ENCODE peak calls at places on chromosomes 16 and 17, in eight cellular contexts. One of them, this sample, is unnamed.
A peak's percentile ranks its signal among the peaks of the same experiment; 100 is the strongest.

GRCh38 chr17:9576521-9577401 is at the start of gene CFAP52:
- DNase-seq in B cell: peak; percentile 85
- DNase-seq in ELR: peak; percentile 86
- DNase-seq in C1 segment of cervical spinal cord: peak; percentile 29
- DNase-seq in ovary: peak; percentile 79
- DNase-seq in activated T-helper 1 cell treated with anti-CD3 and anti-CD28 coated beads, Interleukin-12 subunit alpha, Interleukin-12 subunit beta, Interleukin-2, Interleukin-4 antibody, amounts not matched to agents 30 ng/mL and 10 ng/mL and 1 ng/mL, durations not matched to agents 14 hours and 24 hours and 36 hours: peak; percentile 69
- DNase-seq in activated CD8-positive, alpha-beta memory T cell treated with anti-CD3 and anti-CD28 coated beads, Interleukin-2, amount 10 ng/mL, durations not matched to agents 7 days and 5 days: peak; percentile 83
- DNase-seq in Caco-2: peak; percentile 66
- DNase-seq in this sample: peak; percentile 65

GRCh38 chr16:27400751-27401620 is 988 bp upstream of the IL21R start:
- DNase-seq in B cell: peak; percentile 35
- DNase-seq in ELR: peak; percentile 19
- DNase-seq in C1 segment of cervical spinal cord: no peak
- DNase-seq in ovary: no peak
- DNase-seq in activated T-helper 1 cell treated with anti-CD3 and anti-CD28 coated beads, Interleukin-12 subunit alpha, Interleukin-12 subunit beta, Interleukin-2, Interleukin-4 antibody, amounts not matched to agents 30 ng/mL and 10 ng/mL and 1 ng/mL, durations not matched to agents 14 hours and 24 hours and 36 hours: no peak
- DNase-seq in activated CD8-positive, alpha-beta memory T cell treated with anti-CD3 and anti-CD28 coated beads, Interleukin-2, amount 10 ng/mL, durations not matched to agents 7 days and 5 days: peak; percentile 40
- DNase-seq in Caco-2: no peak
- DNase-seq in this sample: peak; percentile 67

GRCh38 chr17:59572301-59572924 is 7.0 kb downstream of the DHX40 start:
- DNase-seq in B cell: no peak
- DNase-seq in ELR: peak; percentile 26
- DNase-seq in C1 segment of cervical spinal cord: no peak
- DNase-seq in ovary: no peak
- DNase-seq in activated T-helper 1 cell treated with anti-CD3 and anti-CD28 coated beads, Interleukin-12 subunit alpha, Interleukin-12 subunit beta, Interleukin-2, Interleukin-4 antibody, amounts not matched to agents 30 ng/mL and 10 ng/mL and 1 ng/mL, durations not matched to agents 14 hours and 24 hours and 36 hours: no peak
- DNase-seq in activated CD8-positive, alpha-beta memory T cell treated with anti-CD3 and anti-CD28 coated beads, Interleukin-2, amount 10 ng/mL, durations not matched to agents 7 days and 5 days: no peak
- DNase-seq in Caco-2: no peak
- DNase-seq in this sample: peak; percentile 5

GRCh38 chr16:10947211-10947787 is 2.9 kb downstream of the CLEC16A start:
- DNase-seq in B cell: no peak
- DNase-seq in ELR: no peak
- DNase-seq in C1 segment of cervical spinal cord: no peak
- DNase-seq in ovary: no peak
- DNase-seq in activated T-helper 1 cell treated with anti-CD3 and anti-CD28 coated beads, Interleukin-12 subunit alpha, Interleukin-12 subunit beta, Interleukin-2, Interleukin-4 antibody, amounts not matched to agents 30 ng/mL and 10 ng/mL and 1 ng/mL, durations not matched to agents 14 hours and 24 hours and 36 hours: no peak
- DNase-seq in activated CD8-positive, alpha-beta memory T cell treated with anti-CD3 and anti-CD28 coated beads, Interleukin-2, amount 10 ng/mL, durations not matched to agents 7 days and 5 days: no peak
- DNase-seq in Caco-2: no peak
- DNase-seq in this sample: no peak

GRCh38 chr16:86222965-86223551 is 287.3 kb upstream of the FOXF1 start:
- DNase-seq in B cell: no peak
- DNase-seq in ELR: peak; percentile 88
- DNase-seq in C1 segment of cervical spinal cord: no peak
- DNase-seq in ovary: no peak
- DNase-seq in activated T-helper 1 cell treated with anti-CD3 and anti-CD28 coated beads, Interleukin-12 subunit alpha, Interleukin-12 subunit beta, Interleukin-2, Interleukin-4 antibody, amounts not matched to agents 30 ng/mL and 10 ng/mL and 1 ng/mL, durations not matched to agents 14 hours and 24 hours and 36 hours: no peak
- DNase-seq in activated CD8-positive, alpha-beta memory T cell treated with anti-CD3 and anti-CD28 coated beads, Interleukin-2, amount 10 ng/mL, durations not matched to agents 7 days and 5 days: no peak
- DNase-seq in Caco-2: no peak
- DNase-seq in this sample: peak; percentile 57

GRCh38 chr16:15599303-15600070 is 43.5 kb downstream of the MARF1 start:
- DNase-seq in B cell: no peak
- DNase-seq in ELR: peak; percentile 47
- DNase-seq in C1 segment of cervical spinal cord: no peak
- DNase-seq in ovary: no peak
- DNase-seq in activated T-helper 1 cell treated with anti-CD3 and anti-CD28 coated beads, Interleukin-12 subunit alpha, Interleukin-12 subunit beta, Interleukin-2, Interleukin-4 antibody, amounts not matched to agents 30 ng/mL and 10 ng/mL and 1 ng/mL, durations not matched to agents 14 hours and 24 hours and 36 hours: no peak
- DNase-seq in activated CD8-positive, alpha-beta memory T cell treated with anti-CD3 and anti-CD28 coated beads, Interleukin-2, amount 10 ng/mL, durations not matched to agents 7 days and 5 days: no peak
- DNase-seq in Caco-2: no peak
- DNase-seq in this sample: no peak

GRCh38 chr16:10145636-10146035 is 36.6 kb downstream of the GRIN2A start:
- DNase-seq in B cell: no peak
- DNase-seq in ELR: no peak
- DNase-seq in C1 segment of cervical spinal cord: no peak
- DNase-seq in ovary: no peak
- DNase-seq in activated T-helper 1 cell treated with anti-CD3 and anti-CD28 coated beads, Interleukin-12 subunit alpha, Interleukin-12 subunit beta, Interleukin-2, Interleukin-4 antibody, amounts not matched to agents 30 ng/mL and 10 ng/mL and 1 ng/mL, durations not matched to agents 14 hours and 24 hours and 36 hours: no peak
- DNase-seq in activated CD8-positive, alpha-beta memory T cell treated with anti-CD3 and anti-CD28 coated beads, Interleukin-2, amount 10 ng/mL, durations not matched to agents 7 days and 5 days: no peak
- DNase-seq in Caco-2: no peak
- DNase-seq in this sample: no peak

GRCh38 chr17:4287710-4288109 is 23.9 kb upstream of the ANKFY1 start:
- DNase-seq in B cell: no peak
- DNase-seq in ELR: no peak
- DNase-seq in C1 segment of cervical spinal cord: no peak
- DNase-seq in ovary: no peak
- DNase-seq in activated T-helper 1 cell treated with anti-CD3 and anti-CD28 coated beads, Interleukin-12 subunit alpha, Interleukin-12 subunit beta, Interleukin-2, Interleukin-4 antibody, amounts not matched to agents 30 ng/mL and 10 ng/mL and 1 ng/mL, durations not matched to agents 14 hours and 24 hours and 36 hours: no peak
- DNase-seq in activated CD8-positive, alpha-beta memory T cell treated with anti-CD3 and anti-CD28 coated beads, Interleukin-2, amount 10 ng/mL, durations not matched to agents 7 days and 5 days: no peak
- DNase-seq in Caco-2: no peak
- DNase-seq in this sample: no peak

GRCh38 chr16:2827831-2828520 is 2.1 kb upstream of the ZG16B start:
- DNase-seq in B cell: no peak
- DNase-seq in ELR: no peak
- DNase-seq in C1 segment of cervical spinal cord: no peak
- DNase-seq in ovary: no peak
- DNase-seq in activated T-helper 1 cell treated with anti-CD3 and anti-CD28 coated beads, Interleukin-12 subunit alpha, Interleukin-12 subunit beta, Interleukin-2, Interleukin-4 antibody, amounts not matched to agents 30 ng/mL and 10 ng/mL and 1 ng/mL, durations not matched to agents 14 hours and 24 hours and 36 hours: no peak
- DNase-seq in activated CD8-positive, alpha-beta memory T cell treated with anti-CD3 and anti-CD28 coated beads, Interleukin-2, amount 10 ng/mL, durations not matched to agents 7 days and 5 days: no peak
- DNase-seq in Caco-2: no peak
- DNase-seq in this sample: no peak

GRCh38 chr16:80664226-80664625 is 123.4 kb downstream of the DYNLRB2 start:
- DNase-seq in B cell: no peak
- DNase-seq in ELR: no peak
- DNase-seq in C1 segment of cervical spinal cord: no peak
- DNase-seq in ovary: no peak
- DNase-seq in activated T-helper 1 cell treated with anti-CD3 and anti-CD28 coated beads, Interleukin-12 subunit alpha, Interleukin-12 subunit beta, Interleukin-2, Interleukin-4 antibody, amounts not matched to agents 30 ng/mL and 10 ng/mL and 1 ng/mL, durations not matched to agents 14 hours and 24 hours and 36 hours: no peak
- DNase-seq in activated CD8-positive, alpha-beta memory T cell treated with anti-CD3 and anti-CD28 coated beads, Interleukin-2, amount 10 ng/mL, durations not matched to agents 7 days and 5 days: peak; percentile 8
- DNase-seq in Caco-2: no peak
- DNase-seq in this sample: no peak

GRCh38 chr16:10206215-10206614 is 24.0 kb upstream of the GRIN2A start:
- DNase-seq in B cell: no peak
- DNase-seq in ELR: no peak
- DNase-seq in C1 segment of cervical spinal cord: no peak
- DNase-seq in ovary: no peak
- DNase-seq in activated T-helper 1 cell treated with anti-CD3 and anti-CD28 coated beads, Interleukin-12 subunit alpha, Interleukin-12 subunit beta, Interleukin-2, Interleukin-4 antibody, amounts not matched to agents 30 ng/mL and 10 ng/mL and 1 ng/mL, durations not matched to agents 14 hours and 24 hours and 36 hours: no peak
- DNase-seq in activated CD8-positive, alpha-beta memory T cell treated with anti-CD3 and anti-CD28 coated beads, Interleukin-2, amount 10 ng/mL, durations not matched to agents 7 days and 5 days: no peak
- DNase-seq in Caco-2: no peak
- DNase-seq in this sample: no peak

GRCh38 chr17:5249615-5250014 is 15.0 kb upstream of the SCIMP start:
- DNase-seq in B cell: peak; percentile 83
- DNase-seq in ELR: peak; percentile 79
- DNase-seq in C1 segment of cervical spinal cord: peak; percentile 13
- DNase-seq in ovary: peak; percentile 26
- DNase-seq in activated T-helper 1 cell treated with anti-CD3 and anti-CD28 coated beads, Interleukin-12 subunit alpha, Interleukin-12 subunit beta, Interleukin-2, Interleukin-4 antibody, amounts not matched to agents 30 ng/mL and 10 ng/mL and 1 ng/mL, durations not matched to agents 14 hours and 24 hours and 36 hours: peak; percentile 43
- DNase-seq in activated CD8-positive, alpha-beta memory T cell treated with anti-CD3 and anti-CD28 coated beads, Interleukin-2, amount 10 ng/mL, durations not matched to agents 7 days and 5 days: peak; percentile 78
- DNase-seq in Caco-2: peak; percentile 50
- DNase-seq in this sample: peak; percentile 80

GRCh38 chr16:64417711-64418227 is 704.1 kb downstream of the CDH11 start:
- DNase-seq in B cell: no peak
- DNase-seq in ELR: peak; percentile 12
- DNase-seq in C1 segment of cervical spinal cord: no peak
- DNase-seq in ovary: no peak
- DNase-seq in activated T-helper 1 cell treated with anti-CD3 and anti-CD28 coated beads, Interleukin-12 subunit alpha, Interleukin-12 subunit beta, Interleukin-2, Interleukin-4 antibody, amounts not matched to agents 30 ng/mL and 10 ng/mL and 1 ng/mL, durations not matched to agents 14 hours and 24 hours and 36 hours: no peak
- DNase-seq in activated CD8-positive, alpha-beta memory T cell treated with anti-CD3 and anti-CD28 coated beads, Interleukin-2, amount 10 ng/mL, durations not matched to agents 7 days and 5 days: no peak
- DNase-seq in Caco-2: no peak
- DNase-seq in this sample: no peak

GRCh38 chr17:62666061-62666800 is 38.8 kb downstream of the MRC2 start:
- DNase-seq in B cell: no peak
- DNase-seq in ELR: no peak
- DNase-seq in C1 segment of cervical spinal cord: no peak
- DNase-seq in ovary: no peak
- DNase-seq in activated T-helper 1 cell treated with anti-CD3 and anti-CD28 coated beads, Interleukin-12 subunit alpha, Interleukin-12 subunit beta, Interleukin-2, Interleukin-4 antibody, amounts not matched to agents 30 ng/mL and 10 ng/mL and 1 ng/mL, durations not matched to agents 14 hours and 24 hours and 36 hours: no peak
- DNase-seq in activated CD8-positive, alpha-beta memory T cell treated with anti-CD3 and anti-CD28 coated beads, Interleukin-2, amount 10 ng/mL, durations not matched to agents 7 days and 5 days: no peak
- DNase-seq in Caco-2: no peak
- DNase-seq in this sample: no peak

GRCh38 chr16:73601911-73602310 is 554.0 kb upstream of the ZFHX3 start:
- DNase-seq in B cell: no peak
- DNase-seq in ELR: no peak
- DNase-seq in C1 segment of cervical spinal cord: no peak
- DNase-seq in ovary: no peak
- DNase-seq in activated T-helper 1 cell treated with anti-CD3 and anti-CD28 coated beads, Interleukin-12 subunit alpha, Interleukin-12 subunit beta, Interleukin-2, Interleukin-4 antibody, amounts not matched to agents 30 ng/mL and 10 ng/mL and 1 ng/mL, durations not matched to agents 14 hours and 24 hours and 36 hours: no peak
- DNase-seq in activated CD8-positive, alpha-beta memory T cell treated with anti-CD3 and anti-CD28 coated beads, Interleukin-2, amount 10 ng/mL, durations not matched to agents 7 days and 5 days: no peak
- DNase-seq in Caco-2: no peak
- DNase-seq in this sample: no peak

GRCh38 chr17:83064021-83064731 is 15.2 kb upstream of the METRNL start:
- DNase-seq in B cell: no peak
- DNase-seq in ELR: no peak
- DNase-seq in C1 segment of cervical spinal cord: no peak
- DNase-seq in ovary: peak; percentile 6
- DNase-seq in activated T-helper 1 cell treated with anti-CD3 and anti-CD28 coated beads, Interleukin-12 subunit alpha, Interleukin-12 subunit beta, Interleukin-2, Interleukin-4 antibody, amounts not matched to agents 30 ng/mL and 10 ng/mL and 1 ng/mL, durations not matched to agents 14 hours and 24 hours and 36 hours: no peak
- DNase-seq in activated CD8-positive, alpha-beta memory T cell treated with anti-CD3 and anti-CD28 coated beads, Interleukin-2, amount 10 ng/mL, durations not matched to agents 7 days and 5 days: no peak
- DNase-seq in Caco-2: no peak
- DNase-seq in this sample: no peak

This sample was measured in A172.